ENCODE peak calls at places on chromosomes 13 and 19, in four cellular contexts. Y, D, E and A are unnamed samples.

GRCh38 chr19:45103625-45104319 is 10.8 kb downstream of the PPP1R37 start:
- DNase-seq in Y (no peak), D (no peak), E (peak; percentile 88), A (no peak)

GRCh38 chr19:40298026-40298425 is 12.9 kb upstream of the AKT2 start:
- DNase-seq in Y (no peak), D (no peak), E (no peak), A (no peak)

GRCh38 chr13:34340534-34340933 is 522.6 kb downstream of the RFC3 start:
- DNase-seq in Y (no peak), D (no peak), E (no peak), A (no peak)

GRCh38 chr13:84500016-84500415 is 617.7 kb upstream of the SLITRK1 start:
- DNase-seq in Y (no peak), D (no peak), E (no peak), A (no peak)

GRCh38 chr19:10134040-10134439 is 14.3 kb upstream of the EIF3G start:
- DNase-seq in Y (no peak), D (no peak), E (no peak), A (no peak)

GRCh38 chr19:36051236-36051635 is 2.8 kb downstream of the THAP8 start:
- DNase-seq in Y (peak; percentile 55), D (no peak), E (peak; percentile 69), A (no peak)

GRCh38 chr19:47226426-47227346 is 4.3 kb downstream of the BBC3 start:
- DNase-seq in Y (peak; percentile 97), D (peak; percentile 84), E (peak; percentile 85), A (no peak)

GRCh38 chr13:95698047-95698749 is 21.3 kb downstream of the DNAJC3 start:
- DNase-seq in Y (no peak), D (no peak), E (no peak), A (no peak)

GRCh38 chr13:86572115-86572514 is 772.9 kb upstream of the SLITRK6 start:
- DNase-seq in Y (no peak), D (no peak), E (no peak), A (no peak)

GRCh38 chr13:113897966-113898365 is 34.1 kb upstream of the GAS6 start:
- DNase-seq in Y (no peak), D (no peak), E (no peak), A (no peak)

GRCh38 chr13:98384739-98385138 is 192.2 kb downstream of the STK24 start:
- DNase-seq in Y (no peak), D (no peak), E (no peak), A (no peak)

GRCh38 chr19:55189424-55189823 is 9.3 kb upstream of the SYT5 start:
- DNase-seq in Y (no peak), D (no peak), E (no peak), A (no peak)

GRCh38 chr19:23052349-23052748 is 49.4 kb upstream of the ZNF728 start:
- DNase-seq in Y (no peak), D (no peak), E (no peak), A (no peak)

GRCh38 chr19:18562086-18562485 is 4.4 kb downstream of the KXD1 start:
- DNase-seq in Y (no peak), D (no peak), E (no peak), A (no peak)

GRCh38 chr13:100398360-100398759 is 190.2 kb downstream of the GGACT start:
- DNase-seq in Y (no peak), D (no peak), E (no peak), A (no peak)

GRCh38 chr19:48297975-48298374 is 27.4 kb upstream of the EMP3 start:
- DNase-seq in Y (no peak), D (no peak), E (no peak), A (no peak)
- TF ChIP-seq CTCF in Y (no peak), D (no peak), E (no peak), A (no peak)

DNA sequence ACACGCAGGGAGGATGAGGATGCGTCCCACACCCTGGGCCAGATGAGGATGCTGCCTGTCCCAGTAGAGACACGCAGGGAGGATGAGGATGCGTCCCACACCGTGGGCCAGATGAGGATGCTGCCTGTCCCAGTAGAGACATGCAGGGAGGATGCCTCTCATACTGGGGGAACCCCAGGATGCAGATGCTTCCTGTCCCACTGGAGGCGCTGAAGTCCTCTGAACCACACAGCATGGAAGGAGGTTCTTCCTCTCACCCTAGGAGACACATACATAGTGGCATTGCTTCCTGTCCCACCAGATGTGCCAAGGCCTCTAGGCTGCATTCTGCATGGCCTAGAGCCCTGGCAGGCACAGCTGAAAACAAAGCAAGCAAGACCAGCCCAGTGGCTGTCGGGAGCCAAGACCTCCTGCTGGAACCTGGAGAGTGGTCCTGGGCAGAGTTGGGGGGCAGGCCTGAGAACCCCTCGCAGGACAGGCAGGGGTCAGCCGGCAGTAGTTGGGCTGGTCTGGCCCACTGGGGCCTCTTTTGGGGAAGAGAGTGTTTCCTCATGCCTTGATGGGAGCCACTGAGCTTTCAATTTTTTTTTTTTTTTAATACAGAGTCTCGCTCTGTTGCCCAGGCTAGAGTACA is 4.3 kb downstream of the HPN start:
- DNase-seq in Y (peak; percentile 69), D (no peak), E (no peak), A (peak; percentile 46)
- TF ChIP-seq CTCF in Y (peak; percentile 65), D (no peak), E (peak; percentile 55), A (peak; percentile 19)

GRCh38 chr19:29873024-29873800 is 61.4 kb downstream of the CCNE1 start:
- DNase-seq in Y (peak; percentile 61), D (peak; percentile 68), E (peak; percentile 74), A (peak; percentile 63)

GRCh38 chr19:29875931-29876330 is 64.1 kb downstream of the CCNE1 start:
- DNase-seq in Y (no peak), D (no peak), E (no peak), A (no peak)

GRCh38 chr19:29871143-29871542 is 59.4 kb downstream of the CCNE1 start:
- DNase-seq in Y (no peak), D (no peak), E (no peak), A (no peak)

GRCh38 chr19:29873801-29874575 is 62.2 kb downstream of the CCNE1 start:
- DNase-seq in Y (no peak), D (no peak), E (no peak), A (no peak)

GRCh38 chr19:29872224-29872731 is 60.5 kb downstream of the CCNE1 start:
- DNase-seq in Y (peak; percentile 60), D (no peak), E (no peak), A (no peak)
- TF ChIP-seq CTCF in Y (peak; percentile 37), D (no peak), E (no peak), A (no peak)

GRCh38 chr13:50527612-50528509 is 315.6 kb downstream of the DLEU7 start:
- DNase-seq in Y (peak; percentile 29), D (no peak), E (no peak), A (no peak)
- TF ChIP-seq CTCF in Y (no peak), D (no peak), E (no peak), A (no peak)

GRCh38 chr13:92573467-92574057 is 653.0 kb upstream of the GPC6 start:
- DNase-seq in Y (peak; percentile 37), D (no peak), E (peak; percentile 43), A (no peak)
- TF ChIP-seq CTCF in Y (no peak), D (no peak), E (peak; percentile 30), A (no peak)

DNA sequence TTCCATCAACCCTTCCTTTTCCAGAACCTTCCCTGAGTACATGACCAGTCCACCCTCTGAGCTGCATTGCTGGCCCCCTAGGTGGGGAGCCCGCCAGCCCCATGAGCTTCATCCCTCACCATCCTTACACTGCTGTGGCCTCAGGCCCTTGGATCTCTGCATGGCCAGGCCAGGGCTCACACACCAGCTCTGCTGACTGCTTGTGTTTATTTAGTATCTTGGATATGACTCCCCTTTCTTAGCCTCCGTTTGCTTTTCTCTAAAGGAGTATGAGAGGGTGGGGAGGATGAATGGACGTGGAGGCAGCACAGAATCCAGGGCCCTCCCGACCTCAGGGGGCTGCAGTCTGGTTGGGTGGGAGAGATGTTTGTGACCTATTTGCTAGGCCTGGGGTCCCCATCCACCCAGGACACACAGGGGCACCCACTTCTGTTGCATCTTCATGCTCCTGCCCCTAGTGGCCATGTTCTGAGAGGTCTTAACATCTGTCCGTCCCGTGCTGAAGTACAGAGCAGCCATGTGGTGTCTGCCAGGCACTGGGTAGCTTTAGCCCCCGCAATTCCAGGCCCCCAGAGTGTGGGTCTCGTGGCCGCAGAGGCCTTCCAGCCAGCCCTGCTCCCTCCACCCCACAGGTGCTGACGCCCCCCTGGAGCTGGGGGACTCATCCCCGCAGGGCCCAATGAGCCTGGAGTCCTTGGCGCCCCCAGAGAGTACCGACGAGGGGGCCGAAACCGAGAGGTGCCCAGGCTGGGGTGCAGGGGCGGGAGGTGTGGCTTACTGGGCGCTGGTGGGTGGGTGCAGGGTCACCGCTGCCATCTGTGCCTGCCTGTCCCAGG is 13.0 kb downstream of the ARHGEF1 start:
- DNase-seq in Y (no peak), D (no peak), E (peak; percentile 51), A (no peak)
- TF ChIP-seq CTCF in Y (peak; percentile 47), D (no peak), E (peak; percentile 65), A (no peak)

DNA sequence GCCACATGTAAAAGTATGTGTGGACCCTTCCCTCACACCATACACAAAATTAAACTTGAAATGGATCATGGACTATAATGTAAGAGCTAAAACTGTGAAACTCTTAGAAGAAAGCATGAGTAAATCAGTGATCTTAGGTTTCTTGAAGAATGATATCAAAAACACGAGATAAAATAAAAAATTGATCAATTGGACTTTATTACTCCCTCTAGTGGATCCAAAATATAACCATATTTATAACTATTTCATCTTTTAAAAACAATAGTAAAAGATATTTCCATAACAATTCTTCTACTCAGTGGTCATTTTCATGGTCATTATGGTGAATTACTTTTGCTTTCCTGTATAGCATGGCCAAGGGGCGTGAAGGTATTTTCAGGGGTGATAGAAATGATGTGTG is 174.6 kb upstream of the LSM14A start:
- DNase-seq in Y (no peak), D (no peak), E (no peak), A (no peak)
- TF ChIP-seq CTCF in Y (no peak), D (no peak), E (no peak), A (no peak)

GRCh38 chr19:42942187-42942789 is 5.3 kb upstream of the PSG7 start:
- DNase-seq in Y (peak; percentile 16), D (no peak), E (peak; percentile 38), A (no peak)
- TF ChIP-seq CTCF in Y (peak; percentile 53), D (no peak), E (peak; percentile 64), A (no peak)